ENCODE peak calls at places on chromosomes 7 and 10, in five cellular contexts. T is heart left ventricle, A is IMR-90, Q is psoas muscle, Z is WERI-Rb-1. K is an unnamed sample.

GRCh38 chr10:127952575-127952869 is 45.6 kb downstream of the PTPRE start:
- DNase-seq in Z (no peak), A (no peak), Q (no peak), T (no peak), K (no peak)

GRCh38 chr10:117175215-117175900 is 21.9 kb upstream of the KCNK18 start:
- DNase-seq in T (no peak), Z (peak; percentile 23), A (no peak), Q (peak; percentile 25), K (no peak)

GRCh38 chr10:95236068-95236903 is 42.2 kb downstream of the ACSM6 start:
- DNase-seq in Q (no peak), Z (no peak), A (peak; percentile 81), T (no peak), K (peak; percentile 81)

GRCh38 chr10:58921366-58921947 is 255.0 kb upstream of the PHYHIPL start:
- DNase-seq in Z (no peak), Q (no peak), T (no peak), A (no peak), K (no peak)

GRCh38 chr10:126059101-126059826 is 162.9 kb downstream of the FANK1 start:
- DNase-seq in A (peak; percentile 93), T (no peak), Q (no peak), Z (no peak), K (no peak)

GRCh38 chr7:5997210-5997808 is 11.5 kb downstream of the PMS2 start:
- DNase-seq in Q (no peak), T (no peak), Z (peak; percentile 56), A (peak; percentile 69), K (peak; percentile 52)

GRCh38 chr10:23528419-23528818 is 89.5 kb downstream of the OTUD1 start:
- DNase-seq in Q (no peak), T (no peak), Z (no peak), A (no peak), K (no peak)

GRCh38 chr10:76942556-76943416 is 694.8 kb downstream of the KCNMA1 start:
- DNase-seq in Z (no peak), T (no peak), Q (no peak), A (peak; percentile 29), K (no peak)

GRCh38 chr7:17560516-17560915 is 262.1 kb downstream of the AHR start:
- DNase-seq in Q (no peak), Z (no peak), A (peak; percentile 16), T (no peak), K (peak; percentile 45)

GRCh38 chr10:131119626-131120355 is 191.7 kb downstream of the TCERG1L start:
- DNase-seq in T (no peak), A (no peak), Z (no peak), Q (no peak), K (no peak)

GRCh38 chr10:131124945-131125344 is 186.6 kb downstream of the TCERG1L start:
- DNase-seq in A (no peak), Z (no peak), T (no peak), Q (no peak), K (no peak)

GRCh38 chr10:131123496-131123895 is 188.0 kb downstream of the TCERG1L start:
- DNase-seq in A (no peak), Z (no peak), Q (no peak), T (no peak), K (no peak)

GRCh38 chr10:131117416-131118212 is 193.9 kb downstream of the TCERG1L start:
- DNase-seq in Z (no peak), Q (no peak), A (no peak), T (no peak), K (no peak)

GRCh38 chr10:131121511-131122035 is 189.9 kb downstream of the TCERG1L start:
- DNase-seq in Z (no peak), T (no peak), A (no peak), Q (no peak), K (no peak)
- H3K27ac ChIP-seq in Z (no peak overlapping the region), T (no peak overlapping the region), A (no peak overlapping the region), Q (no peak overlapping the region), K (no peak overlapping the region)

GRCh38 chr7:158357898-158358821 is 229.5 kb downstream of the PTPRN2 start:
- DNase-seq in T (no peak), Q (no peak), Z (no peak), A (no peak), K (no peak)

GRCh38 chr7:158357106-158357897 is 230.3 kb downstream of the PTPRN2 start:
- DNase-seq in A (no peak), Z (no peak), Q (no peak), T (no peak), K (no peak)

GRCh38 chr7:158355456-158356065 is 232.1 kb downstream of the PTPRN2 start:
- DNase-seq in Z (peak; percentile 60), Q (no peak), T (no peak), A (no peak), K (no peak)

GRCh38 chr7:158354861-158355260 is 232.8 kb downstream of the PTPRN2 start:
- DNase-seq in Z (no peak), A (no peak), Q (no peak), T (no peak), K (no peak)

DNA sequence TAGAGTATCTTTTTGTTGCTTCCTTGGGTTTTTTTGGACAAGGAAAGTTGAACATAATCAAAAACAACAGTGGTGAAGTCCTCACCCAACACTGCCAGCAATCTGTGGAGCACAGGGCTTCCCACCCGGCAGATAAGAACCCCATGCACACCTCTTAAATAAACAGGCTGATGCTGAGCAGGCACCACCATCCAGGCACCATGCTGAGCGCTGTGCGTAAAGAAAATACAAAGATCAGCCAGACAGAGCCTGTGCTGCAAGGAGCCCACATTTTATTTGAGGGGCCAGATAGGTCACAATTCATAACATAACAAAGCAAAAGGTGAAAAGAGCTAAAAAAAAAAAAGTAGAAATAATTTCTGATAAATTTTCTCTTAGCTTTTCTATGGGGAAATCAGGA is 231.2 kb downstream of the PTPRN2 start:
- DNase-seq in Q (no peak), A (no peak), T (no peak), Z (no peak), K (no peak)
- TF ChIP-seq CTCF in Q (no peak), A (no peak), T (no peak), Z (no peak), K (no peak)

GRCh38 chr10:60236869-60237524 is 152.7 kb downstream of the ANK3 start:
- DNase-seq in T (peak; percentile 62), Q (peak; percentile 15), A (no peak), Z (no peak), K (no peak)
- H3K27ac ChIP-seq in T (peak overlapping the region; percentile 69), Q (no peak overlapping the region), A (no peak overlapping the region), Z (no peak overlapping the region), K (no peak overlapping the region)

GRCh38 chr7:12685550-12685949 is 1.9 kb upstream of the ARL4A start:
- DNase-seq in T (no peak), A (peak; percentile 33), Q (no peak), Z (peak; percentile 66), K (no peak)

GRCh38 chr7:12686234-12686893 is 1.1 kb upstream of the ARL4A start:
- DNase-seq in Q (peak; percentile 91), T (peak; percentile 96), Z (peak; percentile 94), A (peak; percentile 77), K (peak; percentile 85)

GRCh38 chr7:12684733-12685132 is 2.7 kb upstream of the ARL4A start:
- DNase-seq in Q (no peak), A (no peak), T (no peak), Z (no peak), K (no peak)

GRCh38 chr7:12687213-12688171 is at the start of gene ARL4A:
- DNase-seq in Q (peak; percentile 98), Z (peak; percentile 99), T (peak; percentile 98), A (peak; percentile 98), K (peak; percentile 100)

GRCh38 chr7:12686894-12687212 is 580 bp upstream of the ARL4A start:
- DNase-seq in T (no peak), Q (no peak), A (no peak), Z (no peak), K (no peak)
- TF ChIP-seq CTCF in T (no peak), Q (no peak), A (no peak), Z (no peak), K (peak; percentile 77)

GRCh38 chr7:142104550-142105527 is 6.7 kb upstream of the MGAM2 start:
- DNase-seq in A (no peak), Z (no peak), Q (no peak), T (no peak), K (peak; percentile 41)
- H3K27ac ChIP-seq in A (no peak overlapping the region), Z (no peak overlapping the region), Q (no peak overlapping the region), T (no peak overlapping the region), K (no peak overlapping the region)

GRCh38 chr10:124721295-124722052 is 22.7 kb downstream of the FAM53B start:
- DNase-seq in Z (no peak), T (peak; percentile 68), A (no peak), Q (peak; percentile 67), K (no peak)
- TF ChIP-seq CTCF in Z (no peak), T (no peak), A (no peak), Q (no peak), K (no peak)

DNA sequence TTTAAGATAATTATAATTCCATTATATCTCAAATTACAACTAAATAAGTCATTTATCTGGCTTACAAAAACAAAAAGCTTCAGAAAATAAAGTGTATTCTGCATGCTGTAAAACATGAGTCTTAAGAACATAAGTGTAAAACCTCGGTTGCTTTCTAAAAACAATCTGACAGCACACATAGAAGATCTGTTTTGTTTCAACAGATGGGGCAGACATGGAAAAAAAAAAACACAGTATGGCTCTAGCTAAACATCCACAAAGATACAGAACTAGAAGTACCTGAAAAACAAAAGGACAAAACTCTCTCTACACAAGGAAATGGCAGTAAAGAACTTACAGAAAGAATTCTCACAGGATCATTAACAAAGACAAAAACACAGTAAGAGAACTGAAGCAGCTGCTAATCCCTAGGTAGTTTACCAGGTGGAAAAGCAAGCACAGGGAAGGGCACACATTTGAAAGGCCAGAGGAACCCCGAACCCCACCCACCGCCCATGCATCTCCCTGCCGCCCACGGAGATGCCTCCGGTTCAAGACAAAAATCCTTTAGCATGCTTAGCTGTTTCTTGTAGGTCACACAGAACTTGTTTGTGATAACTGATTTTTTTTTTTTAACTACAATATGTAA is 42.5 kb downstream of the DLD start:
- DNase-seq in Z (no peak), Q (no peak), A (no peak), T (no peak), K (no peak)
- H3K27ac ChIP-seq in Z (no peak overlapping the region), Q (no peak overlapping the region), A (no peak overlapping the region), T (peak overlapping the region; percentile 41), K (no peak overlapping the region)

GRCh38 chr10:82934947-82935346 is 1060.0 kb downstream of the NRG3 start:
- DNase-seq in Q (no peak), T (no peak), Z (no peak), A (no peak), K (no peak)

GRCh38 chr10:82932426-82932825 is 1057.4 kb downstream of the NRG3 start:
- DNase-seq in Q (no peak), A (no peak), Z (no peak), T (no peak), K (no peak)

GRCh38 chr10:82938331-82938730 is 1063.3 kb downstream of the NRG3 start:
- DNase-seq in A (no peak), T (no peak), Z (no peak), Q (no peak), K (no peak)

GRCh38 chr10:82934429-82934828 is 1059.4 kb downstream of the NRG3 start:
- DNase-seq in A (no peak), Z (peak; percentile 15), Q (no peak), T (no peak), K (no peak)
- TF ChIP-seq CTCF in A (no peak), Z (peak; percentile 38), Q (no peak), T (no peak), K (no peak)